ENCODE peak calls at places on chromosomes 16 and 17, in six cellular contexts. One of them, this sample, is unnamed.

GRCh38 chr17:55607736-55608341 is 96.6 kb upstream of the SMIM36 start:
- DNase-seq in stomach: peak
- DNase-seq in sigmoid colon: peak
- DNase-seq in adrenal gland: no peak
- DNase-seq in GM12878: no peak
- DNase-seq in heart left ventricle: no peak
- DNase-seq in this sample: no peak

GRCh38 chr17:15038656-15039055 is 226.5 kb downstream of the PMP22 start:
- DNase-seq in sigmoid colon: no peak
- DNase-seq in stomach: no peak
- DNase-seq in GM12878: no peak
- DNase-seq in heart left ventricle: no peak
- DNase-seq in adrenal gland: no peak
- DNase-seq in this sample: no peak

GRCh38 chr16:10895053-10895946 is 18.3 kb downstream of the CIITA start:
- DNase-seq in sigmoid colon: no peak
- DNase-seq in adrenal gland: peak
- DNase-seq in GM12878: no peak
- DNase-seq in heart left ventricle: peak
- DNase-seq in stomach: no peak
- DNase-seq in this sample: no peak

GRCh38 chr17:35087731-35088646 is 24.5 kb upstream of the RFFL start:
- DNase-seq in heart left ventricle: peak
- DNase-seq in sigmoid colon: peak
- DNase-seq in GM12878: no peak
- DNase-seq in stomach: peak
- DNase-seq in adrenal gland: peak
- DNase-seq in this sample: peak

GRCh38 chr17:9905902-9906301 is 831 bp upstream of the RCVRN start:
- DNase-seq in GM12878: no peak
- DNase-seq in adrenal gland: no peak
- DNase-seq in stomach: no peak
- DNase-seq in sigmoid colon: no peak
- DNase-seq in heart left ventricle: no peak
- DNase-seq in this sample: no peak

GRCh38 chr17:72515291-72516065 is 394.7 kb downstream of the SOX9 start:
- DNase-seq in stomach: peak
- DNase-seq in GM12878: peak
- DNase-seq in adrenal gland: no peak
- DNase-seq in heart left ventricle: no peak
- DNase-seq in sigmoid colon: no peak
- DNase-seq in this sample: no peak

GRCh38 chr16:53754938-53755910 is 51.3 kb downstream of the FTO start:
- DNase-seq in adrenal gland: peak
- DNase-seq in stomach: peak
- DNase-seq in heart left ventricle: no peak
- DNase-seq in sigmoid colon: peak
- DNase-seq in GM12878: no peak
- DNase-seq in this sample: peak

GRCh38 chr16:28086496-28087139 is 23.1 kb upstream of the GSG1L start:
- DNase-seq in GM12878: no peak
- DNase-seq in stomach: no peak
- DNase-seq in heart left ventricle: no peak
- DNase-seq in sigmoid colon: no peak
- DNase-seq in adrenal gland: no peak
- DNase-seq in this sample: no peak

GRCh38 chr17:8701754-8702153 is 42.9 kb downstream of the CCDC42 start:
- DNase-seq in heart left ventricle: no peak
- DNase-seq in adrenal gland: no peak
- DNase-seq in stomach: no peak
- DNase-seq in GM12878: no peak
- DNase-seq in sigmoid colon: no peak
- DNase-seq in this sample: no peak

GRCh38 chr16:2236362-2237075 is at the start of gene DNASE1L2:
- DNase-seq in sigmoid colon: peak
- DNase-seq in GM12878: no peak
- DNase-seq in stomach: peak
- DNase-seq in adrenal gland: no peak
- DNase-seq in heart left ventricle: no peak
- DNase-seq in this sample: peak

GRCh38 chr17:43935926-43936261 is 6.4 kb downstream of the PPY start:
- DNase-seq in stomach: no peak
- DNase-seq in sigmoid colon: no peak
- DNase-seq in adrenal gland: no peak
- DNase-seq in heart left ventricle: no peak
- DNase-seq in GM12878: no peak
- DNase-seq in this sample: no peak

GRCh38 chr16:6009151-6009550 is 911.6 kb upstream of the EEF2KMT start:
- DNase-seq in sigmoid colon: no peak
- DNase-seq in GM12878: no peak
- DNase-seq in adrenal gland: no peak
- DNase-seq in stomach: no peak
- DNase-seq in heart left ventricle: no peak
- DNase-seq in this sample: no peak
- TF ChIP-seq POLR2A in sigmoid colon: no peak
- TF ChIP-seq POLR2A in GM12878: no peak
- TF ChIP-seq POLR2A in adrenal gland: no peak
- TF ChIP-seq POLR2A in stomach: no peak
- TF ChIP-seq POLR2A in heart left ventricle: no peak
- TF ChIP-seq POLR2A in this sample: no peak

DNA sequence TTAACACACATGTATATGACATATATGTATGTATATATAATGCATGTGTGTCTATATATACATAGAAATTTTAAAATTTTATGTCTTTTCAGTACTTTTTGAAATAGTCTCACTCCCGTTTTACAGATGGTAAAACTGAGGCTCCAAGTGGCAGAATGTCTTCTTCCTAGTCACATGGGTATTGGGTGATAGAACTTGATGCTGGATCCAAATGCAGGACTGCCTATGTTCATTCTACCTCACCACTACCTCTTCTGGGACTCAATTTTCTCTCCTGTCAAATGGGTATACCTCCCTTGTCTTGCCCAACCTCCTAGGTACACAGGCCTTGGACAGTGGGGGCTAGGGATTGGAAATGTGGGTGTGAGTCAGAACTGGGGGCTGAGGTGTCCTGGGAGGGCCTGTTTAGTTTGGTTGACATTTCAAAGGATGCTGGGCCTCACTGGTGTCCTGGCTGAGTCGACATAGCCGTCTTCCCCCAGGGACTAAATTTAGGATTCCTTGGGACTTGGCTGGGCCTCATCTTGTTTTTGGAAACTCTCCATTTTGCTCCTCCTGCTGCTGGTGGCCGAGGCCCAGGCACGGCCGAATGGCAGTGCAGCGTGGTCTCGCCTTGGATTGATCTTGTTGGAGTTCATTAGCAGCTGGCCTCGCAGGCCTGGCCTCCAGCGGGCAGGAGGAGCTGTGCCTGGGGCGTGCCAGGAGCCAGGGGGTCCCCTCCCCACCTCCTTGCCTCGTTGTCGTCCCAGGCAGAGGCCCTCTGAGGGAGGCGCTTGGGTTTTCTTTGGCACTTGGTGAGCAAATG is 26.0 kb downstream of the NKD1 start:
- DNase-seq in adrenal gland: peak
- DNase-seq in GM12878: no peak
- DNase-seq in stomach: no peak
- DNase-seq in sigmoid colon: no peak
- DNase-seq in heart left ventricle: no peak
- DNase-seq in this sample: no peak
- H3K27ac ChIP-seq in adrenal gland: no peak
- H3K27ac ChIP-seq in GM12878: no peak
- H3K27ac ChIP-seq in stomach: peak
- H3K27ac ChIP-seq in sigmoid colon: peak
- H3K27ac ChIP-seq in heart left ventricle: peak
- H3K27ac ChIP-seq in this sample: peak

DNA sequence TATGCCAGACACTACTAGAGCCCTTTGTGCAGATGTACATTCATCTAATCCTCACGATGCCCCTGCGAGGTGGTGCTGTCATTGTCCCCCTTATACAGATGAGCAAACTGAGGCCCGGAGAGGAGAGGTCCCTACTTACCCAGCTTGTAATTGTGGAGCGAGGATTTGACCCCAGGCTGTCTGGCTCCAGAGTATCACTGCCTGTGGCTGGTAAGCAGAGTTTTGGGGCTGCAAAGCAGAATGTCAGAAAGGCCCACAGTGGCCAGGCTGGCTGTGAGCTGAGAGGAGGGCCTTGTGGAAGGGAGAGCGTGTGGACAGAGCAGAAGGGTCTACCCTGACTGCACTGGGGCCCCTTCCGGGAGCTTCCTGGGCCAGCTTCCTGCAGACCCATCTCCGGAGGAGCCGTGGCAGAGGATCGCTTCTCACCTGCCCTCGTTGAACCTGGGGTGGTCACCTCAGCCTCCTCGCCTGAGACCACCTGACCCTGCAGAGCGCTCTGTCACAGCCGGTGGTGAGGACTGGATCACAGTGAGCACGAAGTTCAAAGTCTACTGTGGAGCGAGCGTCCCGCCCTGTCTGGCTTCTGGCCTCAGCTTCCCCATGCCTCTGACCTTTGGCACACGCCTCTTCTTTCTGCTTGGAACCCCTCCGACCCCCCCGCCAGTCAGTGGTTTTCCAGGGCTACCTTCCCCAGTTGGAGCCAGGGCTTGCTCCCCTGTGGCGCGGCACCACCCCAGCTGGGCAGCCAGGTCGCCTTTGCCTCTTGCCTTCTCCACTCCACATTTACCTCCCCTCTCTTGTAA is 12.1 kb downstream of the CMIP start:
- DNase-seq in GM12878: no peak
- DNase-seq in stomach: peak
- DNase-seq in heart left ventricle: no peak
- DNase-seq in sigmoid colon: no peak
- DNase-seq in adrenal gland: no peak
- DNase-seq in this sample: no peak
- TF ChIP-seq POLR2A in GM12878: no peak
- TF ChIP-seq POLR2A in stomach: no peak
- TF ChIP-seq POLR2A in heart left ventricle: no peak
- TF ChIP-seq POLR2A in sigmoid colon: no peak
- TF ChIP-seq POLR2A in adrenal gland: no peak
- TF ChIP-seq POLR2A in this sample: no peak

GRCh38 chr16:84804326-84804725 is 15.5 kb upstream of the CRISPLD2 start:
- DNase-seq in GM12878: no peak
- DNase-seq in adrenal gland: no peak
- DNase-seq in heart left ventricle: no peak
- DNase-seq in stomach: no peak
- DNase-seq in sigmoid colon: no peak
- DNase-seq in this sample: no peak

GRCh38 chr16:84807776-84808175 is 12.0 kb upstream of the CRISPLD2 start:
- DNase-seq in adrenal gland: no peak
- DNase-seq in sigmoid colon: no peak
- DNase-seq in stomach: no peak
- DNase-seq in GM12878: no peak
- DNase-seq in heart left ventricle: no peak
- DNase-seq in this sample: no peak

GRCh38 chr16:84808812-84809211 is 11.0 kb upstream of the CRISPLD2 start:
- DNase-seq in heart left ventricle: no peak
- DNase-seq in GM12878: no peak
- DNase-seq in stomach: no peak
- DNase-seq in sigmoid colon: no peak
- DNase-seq in adrenal gland: no peak
- DNase-seq in this sample: no peak

GRCh38 chr16:84806890-84807258 is 12.9 kb upstream of the CRISPLD2 start:
- DNase-seq in stomach: no peak
- DNase-seq in heart left ventricle: no peak
- DNase-seq in sigmoid colon: no peak
- DNase-seq in GM12878: no peak
- DNase-seq in adrenal gland: no peak
- DNase-seq in this sample: no peak

GRCh38 chr16:84806256-84806889 is 13.4 kb upstream of the CRISPLD2 start:
- DNase-seq in adrenal gland: peak
- DNase-seq in sigmoid colon: peak
- DNase-seq in GM12878: peak
- DNase-seq in stomach: peak
- DNase-seq in heart left ventricle: no peak
- DNase-seq in this sample: no peak
- H3K27ac ChIP-seq in adrenal gland: no peak
- H3K27ac ChIP-seq in sigmoid colon: peak
- H3K27ac ChIP-seq in GM12878: no peak
- H3K27ac ChIP-seq in stomach: peak
- H3K27ac ChIP-seq in heart left ventricle: peak
- H3K27ac ChIP-seq in this sample: no peak

GRCh38 chr16:87924041-87924851 is 12.1 kb downstream of the CA5A start:
- DNase-seq in heart left ventricle: no peak
- DNase-seq in GM12878: peak
- DNase-seq in sigmoid colon: no peak
- DNase-seq in adrenal gland: no peak
- DNase-seq in stomach: no peak
- DNase-seq in this sample: no peak
- TF ChIP-seq POLR2A in heart left ventricle: no peak
- TF ChIP-seq POLR2A in GM12878: peak
- TF ChIP-seq POLR2A in sigmoid colon: no peak
- TF ChIP-seq POLR2A in adrenal gland: no peak
- TF ChIP-seq POLR2A in stomach: no peak
- TF ChIP-seq POLR2A in this sample: no peak

GRCh38 chr17:4270746-4271145 is 7.0 kb upstream of the ANKFY1 start:
- DNase-seq in GM12878: no peak
- DNase-seq in adrenal gland: no peak
- DNase-seq in heart left ventricle: no peak
- DNase-seq in sigmoid colon: no peak
- DNase-seq in stomach: no peak
- DNase-seq in this sample: no peak

GRCh38 chr17:4269915-4270314 is 6.1 kb upstream of the ANKFY1 start:
- DNase-seq in sigmoid colon: no peak
- DNase-seq in stomach: no peak
- DNase-seq in GM12878: no peak
- DNase-seq in adrenal gland: no peak
- DNase-seq in heart left ventricle: no peak
- DNase-seq in this sample: no peak

GRCh38 chr17:4276514-4276913 is 12.7 kb upstream of the ANKFY1 start:
- DNase-seq in adrenal gland: no peak
- DNase-seq in GM12878: no peak
- DNase-seq in sigmoid colon: no peak
- DNase-seq in heart left ventricle: no peak
- DNase-seq in stomach: no peak
- DNase-seq in this sample: no peak

GRCh38 chr17:4267402-4267801 is 3.6 kb upstream of the ANKFY1 start:
- DNase-seq in sigmoid colon: no peak
- DNase-seq in stomach: no peak
- DNase-seq in heart left ventricle: no peak
- DNase-seq in adrenal gland: no peak
- DNase-seq in GM12878: no peak
- DNase-seq in this sample: no peak

DNA sequence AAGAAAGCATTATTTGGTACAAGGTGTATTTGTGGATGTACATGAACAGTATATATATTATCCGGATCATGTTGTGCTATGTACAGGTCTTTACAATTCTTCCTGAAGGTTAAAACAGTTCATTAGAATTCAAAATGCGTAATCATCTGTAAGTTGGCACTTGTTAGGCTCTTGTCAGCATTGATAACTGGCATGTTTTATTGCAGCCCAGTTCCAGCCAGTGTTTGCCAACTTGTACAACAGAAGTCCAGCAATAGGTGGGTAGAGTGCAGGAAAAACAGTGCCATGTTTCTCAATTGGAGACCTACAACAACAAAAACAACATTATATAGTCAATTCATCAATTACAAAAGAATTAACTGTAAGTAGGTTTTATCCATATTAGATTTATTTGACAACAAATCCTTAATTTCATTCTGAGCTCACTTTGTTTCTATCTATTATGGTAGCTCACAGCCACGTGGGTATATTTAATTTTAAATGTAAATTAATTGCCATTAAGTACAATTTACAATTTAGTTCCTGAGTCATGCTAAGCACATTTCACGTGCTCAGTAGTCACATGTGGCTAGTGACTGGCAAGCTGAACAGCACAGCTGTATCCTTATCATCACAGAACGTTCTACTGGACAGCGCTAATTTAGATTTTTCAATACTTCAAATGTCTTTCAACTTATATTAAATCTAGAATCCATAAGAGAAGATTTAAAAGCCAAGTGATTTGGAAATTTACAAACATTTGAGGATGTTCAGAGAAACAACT is 8.6 kb upstream of the ANKFY1 start:
- DNase-seq in GM12878: no peak
- DNase-seq in sigmoid colon: no peak
- DNase-seq in stomach: no peak
- DNase-seq in heart left ventricle: no peak
- DNase-seq in adrenal gland: peak
- DNase-seq in this sample: no peak
- H3K27ac ChIP-seq in GM12878: no peak
- H3K27ac ChIP-seq in sigmoid colon: no peak
- H3K27ac ChIP-seq in stomach: no peak
- H3K27ac ChIP-seq in heart left ventricle: peak
- H3K27ac ChIP-seq in adrenal gland: no peak
- H3K27ac ChIP-seq in this sample: no peak

This sample was measured in suprapubic skin.